ENCODE peak calls at places on chromosomes 7 and 10, in eight cellular contexts. One of them, this sample, is unnamed.
A peak's percentile ranks its signal among the peaks of the same experiment; 100 is the strongest.

GRCh38 chr7:158966780-158967390 is 110.5 kb downstream of the DYNC2I1 start:
- DNase-seq in upper lobe of right lung: no peak
- DNase-seq in brain microvascular endothelial cell: no peak
- DNase-seq in GM06990: no peak
- DNase-seq in fibroblast of mammary gland: no peak
- DNase-seq in astrocyte of the spinal cord: no peak
- DNase-seq in HFF-Myc: no peak
- DNase-seq in GM12865: no peak
- DNase-seq in this sample: no peak

GRCh38 chr7:85030893-85031292 is 156.0 kb downstream of the SEMA3D start:
- DNase-seq in upper lobe of right lung: no peak
- DNase-seq in brain microvascular endothelial cell: peak; percentile 14
- DNase-seq in GM06990: no peak
- DNase-seq in fibroblast of mammary gland: peak; percentile 64
- DNase-seq in astrocyte of the spinal cord: peak; percentile 71
- DNase-seq in HFF-Myc: peak; percentile 31
- DNase-seq in GM12865: peak; percentile 22
- DNase-seq in this sample: peak; percentile 71

GRCh38 chr10:31101123-31101522 is 69.5 kb upstream of the ZNF438 start:
- DNase-seq in upper lobe of right lung: no peak
- DNase-seq in brain microvascular endothelial cell: peak; percentile 88
- DNase-seq in GM06990: peak; percentile 32
- DNase-seq in fibroblast of mammary gland: peak; percentile 92
- DNase-seq in astrocyte of the spinal cord: peak; percentile 95
- DNase-seq in HFF-Myc: peak; percentile 37
- DNase-seq in GM12865: peak; percentile 77
- DNase-seq in this sample: peak; percentile 72

GRCh38 chr10:93457511-93457910 is 24.6 kb downstream of the MYOF start:
- DNase-seq in upper lobe of right lung: no peak
- DNase-seq in brain microvascular endothelial cell: no peak
- DNase-seq in GM06990: no peak
- DNase-seq in fibroblast of mammary gland: no peak
- DNase-seq in astrocyte of the spinal cord: no peak
- DNase-seq in HFF-Myc: no peak
- DNase-seq in GM12865: no peak
- DNase-seq in this sample: no peak

GRCh38 chr10:131569851-131570715 is 258.6 kb upstream of the TCERG1L start:
- DNase-seq in upper lobe of right lung: no peak
- DNase-seq in brain microvascular endothelial cell: no peak
- DNase-seq in GM06990: no peak
- DNase-seq in fibroblast of mammary gland: no peak
- DNase-seq in astrocyte of the spinal cord: no peak
- DNase-seq in HFF-Myc: no peak
- DNase-seq in GM12865: no peak
- DNase-seq in this sample: no peak

GRCh38 chr10:93718937-93719725 is 16.7 kb upstream of the FRA10AC1 start:
- DNase-seq in upper lobe of right lung: no peak
- DNase-seq in brain microvascular endothelial cell: no peak
- DNase-seq in GM06990: peak; percentile 31
- DNase-seq in fibroblast of mammary gland: no peak
- DNase-seq in astrocyte of the spinal cord: no peak
- DNase-seq in HFF-Myc: no peak
- DNase-seq in GM12865: peak; percentile 69
- DNase-seq in this sample: no peak

GRCh38 chr7:142804715-142805114 is 33.9 kb downstream of the PRSS2 start:
- DNase-seq in upper lobe of right lung: no peak
- DNase-seq in brain microvascular endothelial cell: no peak
- DNase-seq in GM06990: no peak
- DNase-seq in fibroblast of mammary gland: no peak
- DNase-seq in astrocyte of the spinal cord: no peak
- DNase-seq in HFF-Myc: no peak
- DNase-seq in GM12865: no peak
- DNase-seq in this sample: no peak

GRCh38 chr7:41629711-41630111 is 73.2 kb downstream of the INHBA start:
- DNase-seq in upper lobe of right lung: no peak
- DNase-seq in brain microvascular endothelial cell: no peak
- DNase-seq in GM06990: no peak
- DNase-seq in fibroblast of mammary gland: peak; percentile 59
- DNase-seq in astrocyte of the spinal cord: no peak
- DNase-seq in HFF-Myc: peak; percentile 56
- DNase-seq in GM12865: no peak
- DNase-seq in this sample: peak; percentile 85

GRCh38 chr7:113730309-113730955 is 188.4 kb downstream of the PPP1R3A start:
- DNase-seq in upper lobe of right lung: no peak
- DNase-seq in brain microvascular endothelial cell: peak; percentile 66
- DNase-seq in GM06990: no peak
- DNase-seq in fibroblast of mammary gland: peak; percentile 80
- DNase-seq in astrocyte of the spinal cord: peak; percentile 87
- DNase-seq in HFF-Myc: no peak
- DNase-seq in GM12865: no peak
- DNase-seq in this sample: peak; percentile 11

GRCh38 chr10:108736111-108736510 is 1187.2 kb downstream of the XPNPEP1 start:
- DNase-seq in upper lobe of right lung: no peak
- DNase-seq in brain microvascular endothelial cell: no peak
- DNase-seq in GM06990: no peak
- DNase-seq in fibroblast of mammary gland: no peak
- DNase-seq in astrocyte of the spinal cord: peak; percentile 49
- DNase-seq in HFF-Myc: no peak
- DNase-seq in GM12865: no peak
- DNase-seq in this sample: no peak

GRCh38 chr7:73528204-73528603 is 6.1 kb upstream of the BAZ1B start:
- DNase-seq in upper lobe of right lung: no peak
- DNase-seq in brain microvascular endothelial cell: no peak
- DNase-seq in GM06990: no peak
- DNase-seq in fibroblast of mammary gland: no peak
- DNase-seq in astrocyte of the spinal cord: no peak
- DNase-seq in HFF-Myc: no peak
- DNase-seq in GM12865: no peak
- DNase-seq in this sample: no peak

GRCh38 chr10:71236286-71236685 is 23.9 kb downstream of the UNC5B start:
- DNase-seq in upper lobe of right lung: no peak
- DNase-seq in brain microvascular endothelial cell: no peak
- DNase-seq in GM06990: no peak
- DNase-seq in fibroblast of mammary gland: no peak
- DNase-seq in astrocyte of the spinal cord: no peak
- DNase-seq in HFF-Myc: no peak
- DNase-seq in GM12865: no peak
- DNase-seq in this sample: peak; percentile 68

GRCh38 chr10:129765664-129766550 is 198.2 kb downstream of the EBF3 start:
- DNase-seq in upper lobe of right lung: peak; percentile 42
- DNase-seq in brain microvascular endothelial cell: no peak
- DNase-seq in GM06990: no peak
- DNase-seq in fibroblast of mammary gland: no peak
- DNase-seq in astrocyte of the spinal cord: no peak
- DNase-seq in HFF-Myc: no peak
- DNase-seq in GM12865: no peak
- DNase-seq in this sample: no peak

GRCh38 chr7:12162420-12163113 is 48.5 kb upstream of the TMEM106B start:
- DNase-seq in upper lobe of right lung: no peak
- DNase-seq in brain microvascular endothelial cell: peak; percentile 58
- DNase-seq in GM06990: no peak
- DNase-seq in fibroblast of mammary gland: peak; percentile 56
- DNase-seq in astrocyte of the spinal cord: peak; percentile 72
- DNase-seq in HFF-Myc: no peak
- DNase-seq in GM12865: no peak
- DNase-seq in this sample: peak; percentile 3

GRCh38 chr7:128076831-128077271 is 45.6 kb upstream of the LRRC4 start:
- DNase-seq in upper lobe of right lung: peak; percentile 72
- DNase-seq in brain microvascular endothelial cell: no peak
- DNase-seq in GM06990: no peak
- DNase-seq in fibroblast of mammary gland: no peak
- DNase-seq in astrocyte of the spinal cord: peak; percentile 46
- DNase-seq in HFF-Myc: no peak
- DNase-seq in GM12865: no peak
- DNase-seq in this sample: no peak

GRCh38 chr7:36215017-36215621 is 62.1 kb downstream of the EEPD1 start:
- DNase-seq in upper lobe of right lung: no peak
- DNase-seq in brain microvascular endothelial cell: no peak
- DNase-seq in GM06990: no peak
- DNase-seq in fibroblast of mammary gland: no peak
- DNase-seq in astrocyte of the spinal cord: peak; percentile 42
- DNase-seq in HFF-Myc: no peak
- DNase-seq in GM12865: no peak
- DNase-seq in this sample: no peak

GRCh38 chr7:101985646-101986199 is 168.3 kb downstream of the CUX1 start:
- DNase-seq in upper lobe of right lung: no peak
- DNase-seq in brain microvascular endothelial cell: no peak
- DNase-seq in GM06990: no peak
- DNase-seq in fibroblast of mammary gland: no peak
- DNase-seq in astrocyte of the spinal cord: no peak
- DNase-seq in HFF-Myc: no peak
- DNase-seq in GM12865: peak; percentile 40
- DNase-seq in this sample: no peak
- H3K4me3 ChIP-seq in upper lobe of right lung: no peak overlapping the region
- H3K4me3 ChIP-seq in brain microvascular endothelial cell: no peak overlapping the region
- H3K4me3 ChIP-seq in GM06990: no peak overlapping the region
- H3K4me3 ChIP-seq in fibroblast of mammary gland: no peak overlapping the region
- H3K4me3 ChIP-seq in astrocyte of the spinal cord: no peak overlapping the region
- H3K4me3 ChIP-seq in HFF-Myc: no peak overlapping the region
- H3K4me3 ChIP-seq in GM12865: no peak overlapping the region
- H3K4me3 ChIP-seq in this sample: no peak overlapping the region

GRCh38 chr7:143892527-143893300 is 9.3 kb downstream of the TCAF1 start:
- DNase-seq in upper lobe of right lung: no peak
- DNase-seq in brain microvascular endothelial cell: peak; percentile 58
- DNase-seq in GM06990: no peak
- DNase-seq in fibroblast of mammary gland: peak; percentile 47
- DNase-seq in astrocyte of the spinal cord: peak; percentile 40
- DNase-seq in HFF-Myc: no peak
- DNase-seq in GM12865: peak; percentile 65
- DNase-seq in this sample: no peak
- TF ChIP-seq CTCF in upper lobe of right lung: peak; percentile 22
- TF ChIP-seq CTCF in brain microvascular endothelial cell: peak; percentile 65
- TF ChIP-seq CTCF in GM06990: peak; percentile 73
- TF ChIP-seq CTCF in fibroblast of mammary gland: peak; percentile 39
- TF ChIP-seq CTCF in astrocyte of the spinal cord: peak; percentile 44
- TF ChIP-seq CTCF in HFF-Myc: peak; percentile 37
- TF ChIP-seq CTCF in GM12865: peak; percentile 60
- TF ChIP-seq CTCF in this sample: peak; percentile 38

GRCh38 chr10:3681642-3682554 is 103.1 kb downstream of the KLF6 start:
- DNase-seq in upper lobe of right lung: no peak
- DNase-seq in brain microvascular endothelial cell: no peak
- DNase-seq in GM06990: no peak
- DNase-seq in fibroblast of mammary gland: no peak
- DNase-seq in astrocyte of the spinal cord: peak; percentile 10
- DNase-seq in HFF-Myc: no peak
- DNase-seq in GM12865: no peak
- DNase-seq in this sample: no peak
- H3K4me3 ChIP-seq in upper lobe of right lung: no peak overlapping the region
- H3K4me3 ChIP-seq in brain microvascular endothelial cell: no peak overlapping the region
- H3K4me3 ChIP-seq in GM06990: no peak overlapping the region
- H3K4me3 ChIP-seq in fibroblast of mammary gland: no peak overlapping the region
- H3K4me3 ChIP-seq in astrocyte of the spinal cord: no peak overlapping the region
- H3K4me3 ChIP-seq in HFF-Myc: no peak overlapping the region
- H3K4me3 ChIP-seq in GM12865: no peak overlapping the region
- H3K4me3 ChIP-seq in this sample: no peak overlapping the region

GRCh38 chr7:117666019-117666418 is 186.2 kb downstream of the CFTR start:
- DNase-seq in upper lobe of right lung: no peak
- DNase-seq in brain microvascular endothelial cell: peak; percentile 58
- DNase-seq in GM06990: no peak
- DNase-seq in fibroblast of mammary gland: peak; percentile 47
- DNase-seq in astrocyte of the spinal cord: peak; percentile 69
- DNase-seq in HFF-Myc: no peak
- DNase-seq in GM12865: no peak
- DNase-seq in this sample: peak; percentile 7

GRCh38 chr7:117664047-117664446 is 184.2 kb downstream of the CFTR start:
- DNase-seq in upper lobe of right lung: no peak
- DNase-seq in brain microvascular endothelial cell: no peak
- DNase-seq in GM06990: no peak
- DNase-seq in fibroblast of mammary gland: no peak
- DNase-seq in astrocyte of the spinal cord: no peak
- DNase-seq in HFF-Myc: no peak
- DNase-seq in GM12865: no peak
- DNase-seq in this sample: no peak

GRCh38 chr7:117667456-117667855 is 187.6 kb downstream of the CFTR start:
- DNase-seq in upper lobe of right lung: no peak
- DNase-seq in brain microvascular endothelial cell: peak; percentile 20
- DNase-seq in GM06990: no peak
- DNase-seq in fibroblast of mammary gland: no peak
- DNase-seq in astrocyte of the spinal cord: peak; percentile 40
- DNase-seq in HFF-Myc: no peak
- DNase-seq in GM12865: no peak
- DNase-seq in this sample: no peak

GRCh38 chr7:117666689-117667088 is 186.9 kb downstream of the CFTR start:
- DNase-seq in upper lobe of right lung: no peak
- DNase-seq in brain microvascular endothelial cell: no peak
- DNase-seq in GM06990: no peak
- DNase-seq in fibroblast of mammary gland: no peak
- DNase-seq in astrocyte of the spinal cord: no peak
- DNase-seq in HFF-Myc: no peak
- DNase-seq in GM12865: no peak
- DNase-seq in this sample: no peak

GRCh38 chr7:117665393-117665792 is 185.6 kb downstream of the CFTR start:
- DNase-seq in upper lobe of right lung: no peak
- DNase-seq in brain microvascular endothelial cell: no peak
- DNase-seq in GM06990: no peak
- DNase-seq in fibroblast of mammary gland: no peak
- DNase-seq in astrocyte of the spinal cord: peak; percentile 16
- DNase-seq in HFF-Myc: no peak
- DNase-seq in GM12865: no peak
- DNase-seq in this sample: no peak
- TF ChIP-seq CTCF in upper lobe of right lung: no peak
- TF ChIP-seq CTCF in brain microvascular endothelial cell: no peak
- TF ChIP-seq CTCF in GM06990: no peak
- TF ChIP-seq CTCF in fibroblast of mammary gland: no peak
- TF ChIP-seq CTCF in astrocyte of the spinal cord: no peak
- TF ChIP-seq CTCF in HFF-Myc: no peak
- TF ChIP-seq CTCF in GM12865: no peak
- TF ChIP-seq CTCF in this sample: no peak